ENCODE peak calls at places on chromosomes 4 and X, in four cellular contexts. A is activated T-cell treated with anti-CD3 and anti-CD28 coated beads for 24 hours; W is NCI-H1436; X is stimulated activated CD8-positive, alpha-beta memory T cell treated with anti-CD3 and anti-CD28 coated beads, Interleukin-4, amount 100 ng/mL, for 24 hours. K is an unnamed sample.

GRCh38 chr4:5165419-5166369 is 114.4 kb downstream of the STK32B start:
- DNase-seq in A (no peak), W (no peak), X (no peak), K (no peak)

GRCh38 chr4:121140712-121141111 is 23.4 kb downstream of the TNIP3 start:
- DNase-seq in A (no peak), W (no peak), X (no peak), K (no peak)

GRCh38 chr4:7861440-7861881 is 78.2 kb downstream of the AFAP1 start:
- DNase-seq in A (no peak), W (no peak), X (no peak), K (no peak)

GRCh38 chr4:184298255-184298654 is 80.6 kb upstream of the ENPP6 start:
- DNase-seq in A (no peak), W (no peak), X (no peak), K (no peak)

GRCh38 chr4:137545461-137545861 is 13.2 kb upstream of the PCDH18 start:
- DNase-seq in A (no peak), W (no peak), X (no peak), K (no peak)

GRCh38 chrX:29787666-29788065 is 427.7 kb upstream of the MAGEB2 start:
- DNase-seq in A (no peak), W (no peak), X (no peak), K (no peak)

GRCh38 chr4:122533841-122534240 is 77.3 kb upstream of the IL2 start:
- DNase-seq in A (no peak), W (no peak), X (no peak), K (no peak)

GRCh38 chrX:104315555-104315954 is 60.8 kb upstream of the ESX1 start:
- DNase-seq in A (no peak), W (no peak), X (no peak), K (no peak)

GRCh38 chr4:139761461-139761860 is 95.8 kb downstream of the MGST2 start:
- DNase-seq in A (no peak), W (no peak), X (no peak), K (peak)

GRCh38 chrX:132740316-132741123 is 217.9 kb downstream of the HS6ST2 start:
- DNase-seq in A (no peak), W (no peak), X (no peak), K (no peak)

GRCh38 chr4:15194520-15194919 is 192.2 kb downstream of the CPEB2 start:
- DNase-seq in A (no peak), W (no peak), X (no peak), K (no peak)

GRCh38 chr4:170391066-170391754 is 301.5 kb upstream of the AADAT start:
- DNase-seq in A (no peak), W (no peak), X (no peak), K (no peak)

GRCh38 chrX:107429090-107429489 is 20.4 kb upstream of the FRMPD3 start:
- DNase-seq in A (no peak), W (peak), X (no peak), K (no peak)

GRCh38 chr4:179110356-179110755 is 1668.1 kb upstream of the AGA start:
- DNase-seq in A (no peak), W (no peak), X (no peak), K (no peak)

GRCh38 chr4:190015538-190016368 is 11.3 kb downstream of the FRG2 start:
- DNase-seq in A (no peak), W (no peak), X (no peak), K (no peak)

GRCh38 chrX:44872319-44872816 is 620 bp upstream of the KDM6A start:
- DNase-seq in A (peak), W (no peak), X (no peak), K (no peak)